ENCODE peak calls at places on chromosome 1, in six cellular contexts. M is fibroblast of lung, V is tibial artery, J is astrocyte, R is AG09309, P is bronchial epithelial cell. S is an unnamed sample.

GRCh38 chr1:37752583-37753471 is 12.1 kb downstream of the EPHA10 start:
- DNase-seq in M (no peak), V (no peak), J (no peak), R (no peak), P (no peak), S (peak; percentile 30)

GRCh38 chr1:184225501-184226487 is 161.0 kb upstream of the C1orf21 start:
- DNase-seq in M (no peak), V (no peak), J (no peak), R (no peak), P (no peak), S (no peak)

GRCh38 chr1:182143825-182144661 is 82.5 kb upstream of the ZNF648 start:
- DNase-seq in M (peak; percentile 90), V (peak; percentile 95), J (peak; percentile 62), R (peak; percentile 82), P (peak; percentile 92), S (peak; percentile 97)

GRCh38 chr1:14549897-14550635 is 48.4 kb upstream of the KAZN start:
- DNase-seq in M (no peak), V (no peak), J (no peak), R (no peak), P (no peak), S (no peak)

GRCh38 chr1:23171181-23171755 is 2.6 kb upstream of the LUZP1 start:
- DNase-seq in M (no peak), V (no peak), J (no peak), R (no peak), P (no peak), S (no peak)

GRCh38 chr1:245363821-245364220 is 209.0 kb downstream of the KIF26B start:
- DNase-seq in M (peak; percentile 41), V (no peak), J (no peak), R (no peak), P (no peak), S (no peak)

GRCh38 chr1:183361081-183361480 is 57.1 kb downstream of the NMNAT2 start:
- DNase-seq in M (no peak), V (no peak), J (no peak), R (no peak), P (no peak), S (no peak)

GRCh38 chr1:91613594-91613993 is 112.9 kb downstream of the CDC7 start:
- DNase-seq in M (peak; percentile 17), V (no peak), J (no peak), R (no peak), P (peak; percentile 49), S (peak; percentile 29)

GRCh38 chr1:10776206-10776905 is 20.1 kb downstream of the CASZ1 start:
- DNase-seq in M (no peak), V (no peak), J (no peak), R (no peak), P (peak; percentile 45), S (no peak)

GRCh38 chr1:43269627-43270375 is at the start of gene TMEM125:
- DNase-seq in M (no peak), V (no peak), J (no peak), R (no peak), P (no peak), S (no peak)

GRCh38 chr1:89555550-89555949 is 30.9 kb downstream of the LRRC8B start:
- DNase-seq in M (no peak), V (no peak), J (no peak), R (no peak), P (no peak), S (no peak)
- H3K4me3 ChIP-seq in M (no peak overlapping the region), V (no peak overlapping the region), J (no peak overlapping the region), R (no peak overlapping the region), P (no peak overlapping the region), S (no peak overlapping the region)

GRCh38 chr1:119631086-119631432 is 17.0 kb downstream of the ZNF697 start:
- DNase-seq in M (no peak), V (no peak), J (no peak), R (no peak), P (no peak), S (no peak)
- H3K4me3 ChIP-seq in M (peak overlapping the region; percentile 26), V (peak overlapping the region; percentile 38), J (peak overlapping the region; percentile 6), R (no peak overlapping the region), P (peak overlapping the region; percentile 13), S (peak overlapping the region; percentile 74)

DNA sequence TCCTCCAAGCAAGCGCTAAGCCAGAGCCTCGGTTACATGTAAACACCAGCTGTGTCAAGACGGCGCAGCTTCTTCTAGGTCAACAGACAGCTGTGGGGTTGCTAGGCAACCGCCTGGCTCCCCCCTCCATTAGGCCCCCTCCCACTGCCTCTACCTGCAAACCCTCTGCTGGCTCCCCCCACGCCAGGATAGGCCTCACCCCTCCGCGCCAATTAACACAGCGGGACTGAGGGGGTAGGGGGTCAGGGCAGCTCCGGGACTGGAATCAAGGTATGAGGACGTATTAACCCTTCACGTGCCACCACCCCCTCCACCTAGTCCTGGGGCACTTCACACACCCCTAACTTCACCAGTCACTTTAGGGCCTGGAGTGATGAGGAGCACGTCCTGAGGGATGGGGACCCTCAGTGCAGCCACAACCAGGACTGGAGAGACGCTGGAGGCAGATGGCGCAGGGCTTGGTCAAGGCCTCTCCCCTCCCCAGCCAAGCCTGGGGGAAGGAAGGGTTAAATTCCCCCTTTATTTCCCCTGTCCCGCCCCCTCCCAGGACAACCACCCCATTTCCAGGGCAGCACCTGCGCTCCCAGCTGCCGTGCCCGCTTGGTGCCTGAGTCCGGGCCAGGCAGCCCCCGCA is 37.4 kb upstream of the WASF2 start:
- DNase-seq in M (peak; percentile 85), V (no peak), J (no peak), R (no peak), P (no peak), S (no peak)
- H3K4me3 ChIP-seq in M (no peak overlapping the region), V (peak overlapping the region; percentile 50), J (no peak overlapping the region), R (no peak overlapping the region), P (no peak overlapping the region), S (no peak overlapping the region)

GRCh38 chr1:221939598-221939997 is 197.7 kb upstream of the DUSP10 start:
- DNase-seq in M (no peak), V (no peak), J (no peak), R (no peak), P (no peak), S (no peak)
- H3K4me3 ChIP-seq in M (no peak overlapping the region), V (no peak overlapping the region), J (no peak overlapping the region), R (no peak overlapping the region), P (no peak overlapping the region), S (no peak overlapping the region)

DNA sequence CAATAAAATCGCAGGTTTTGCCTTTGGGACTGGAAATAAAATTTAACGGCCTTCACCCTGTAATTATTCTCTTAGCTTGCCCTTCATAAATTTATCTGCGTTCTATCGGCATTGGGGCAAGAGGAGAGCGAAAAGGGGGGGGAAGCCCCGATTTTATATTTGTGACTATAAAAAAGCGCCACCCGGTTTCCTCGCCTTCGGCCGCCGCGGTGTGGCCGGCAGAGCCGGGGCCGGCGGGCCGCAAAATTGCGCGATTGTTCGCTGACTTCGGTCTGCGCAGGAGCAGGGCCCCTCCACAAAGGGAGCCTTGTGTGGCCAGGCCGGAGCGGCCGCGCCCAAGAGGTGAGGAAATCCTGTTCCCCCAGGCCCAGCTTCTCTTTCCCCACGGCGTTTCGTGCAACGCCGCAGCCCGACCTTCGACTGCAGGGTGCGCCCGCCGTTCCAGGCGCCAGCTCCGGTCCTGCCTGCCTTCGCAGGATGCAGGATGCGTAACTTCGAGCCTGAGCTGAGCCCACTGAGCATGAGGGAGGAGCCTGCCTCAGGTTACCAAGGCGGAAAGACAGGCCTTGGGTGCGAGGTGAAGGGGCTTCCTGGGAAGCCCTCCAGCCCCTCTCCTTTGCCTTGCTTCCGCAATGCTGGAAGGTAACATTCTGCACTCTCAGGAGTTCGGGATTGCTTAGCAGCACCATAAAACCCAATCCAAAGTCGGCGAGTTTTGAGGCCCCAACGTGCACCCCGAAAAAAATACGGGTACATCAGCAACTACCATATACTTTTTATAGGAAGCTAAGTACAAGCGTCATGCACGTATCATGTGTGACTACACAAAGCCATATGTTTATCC is 4.9 kb upstream of the TBX15 start:
- DNase-seq in M (no peak), V (no peak), J (no peak), R (no peak), P (no peak), S (no peak)
- H3K4me3 ChIP-seq in M (no peak overlapping the region), V (no peak overlapping the region), J (no peak overlapping the region), R (no peak overlapping the region), P (no peak overlapping the region), S (no peak overlapping the region)

GRCh38 chr1:179761296-179761695 is 18.2 kb downstream of the FAM163A start:
- DNase-seq in M (no peak), V (no peak), J (no peak), R (no peak), P (no peak), S (no peak)
- H3K4me3 ChIP-seq in M (no peak overlapping the region), V (no peak overlapping the region), J (no peak overlapping the region), R (no peak overlapping the region), P (no peak overlapping the region), S (no peak overlapping the region)

GRCh38 chr1:47444578-47445465 is 7.0 kb downstream of the FOXD2 start:
- DNase-seq in M (peak; percentile 8), V (no peak), J (no peak), R (no peak), P (peak; percentile 11), S (peak; percentile 34)
- H3K4me3 ChIP-seq in M (no peak overlapping the region), V (peak overlapping the region; percentile 24), J (no peak overlapping the region), R (no peak overlapping the region), P (no peak overlapping the region), S (peak overlapping the region; percentile 45)

GRCh38 chr1:212752256-212752933 is 39.2 kb downstream of the NSL1 start:
- DNase-seq in M (peak; percentile 64), V (no peak), J (peak; percentile 14), R (peak; percentile 11), P (no peak), S (peak; percentile 70)
- H3K4me3 ChIP-seq in M (peak overlapping the region; percentile 18), V (no peak overlapping the region), J (no peak overlapping the region), R (peak overlapping the region; percentile 38), P (no peak overlapping the region), S (peak overlapping the region; percentile 77)